ENCODE peak calls at places on chromosomes 12 and 14, in nine cellular contexts. C is cardiac fibroblast, F is fibroblast of mammary gland, P is type B pancreatic cell, X is tibial artery, Z is heart right ventricle, M is Peyer's patch, Q is lower leg skin, I is left lung. N is an unnamed sample.

GRCh38 chr14:90548455-90548854 is 151.6 kb downstream of the CALM1 start:
- DNase-seq in C (no peak), F (no peak), P (no peak), X (no peak), Z (no peak), M (peak), Q (no peak), I (no peak), N (no peak)

GRCh38 chr12:62190921-62191746 is 69.1 kb upstream of the USP15 start:
- DNase-seq in C (no peak), F (no peak), P (no peak), X (no peak), Z (no peak), M (peak), Q (no peak), I (peak), N (no peak)

GRCh38 chr12:27233814-27234213 is 10.3 kb upstream of the STK38L start:
- DNase-seq in C (no peak), F (no peak), P (no peak), X (no peak), Z (no peak), M (no peak), Q (no peak), I (no peak), N (no peak)

GRCh38 chr12:105162174-105162573 is 54.6 kb downstream of the WASHC4 start:
- DNase-seq in C (no peak), F (no peak), P (no peak), X (no peak), Z (no peak), M (no peak), Q (no peak), I (no peak), N (no peak)

GRCh38 chr14:20609215-20610001 is 18.2 kb upstream of the RNASE12 start:
- DNase-seq in C (peak), F (peak), P (no peak), X (peak), Z (peak), M (peak), Q (peak), I (peak), N (peak)

GRCh38 chr12:67344979-67345710 is 76.0 kb downstream of the CAND1 start:
- DNase-seq in C (no peak), F (no peak), P (no peak), X (no peak), Z (no peak), M (no peak), Q (no peak), I (no peak), N (no peak)

GRCh38 chr12:49344486-49345047 is 2.1 kb upstream of the DNAJC22 start:
- DNase-seq in C (no peak), F (no peak), P (no peak), X (no peak), Z (no peak), M (no peak), Q (no peak), I (no peak), N (no peak)

GRCh38 chr14:90381999-90382451 is 14.8 kb upstream of the CALM1 start:
- DNase-seq in C (no peak), F (peak), P (no peak), X (peak), Z (peak), M (peak), Q (peak), I (no peak), N (no peak)

GRCh38 chr12:51430196-51430895 is 5.7 kb downstream of the SLC4A8 start:
- DNase-seq in C (no peak), F (no peak), P (no peak), X (no peak), Z (no peak), M (no peak), Q (no peak), I (no peak), N (no peak)

GRCh38 chr12:42684171-42685071 is 94.9 kb upstream of the PRICKLE1 start:
- DNase-seq in C (peak), F (peak), P (no peak), X (no peak), Z (no peak), M (no peak), Q (no peak), I (no peak), N (no peak)

GRCh38 chr14:60206249-60206670 is 41.1 kb upstream of the DHRS7 start:
- DNase-seq in C (no peak), F (no peak), P (no peak), X (no peak), Z (no peak), M (no peak), Q (no peak), I (no peak), N (no peak)

GRCh38 chr14:24078146-24078545 is 6.8 kb downstream of the CPNE6 start:
- DNase-seq in C (no peak), F (no peak), P (no peak), X (no peak), Z (no peak), M (no peak), Q (no peak), I (peak), N (no peak)

GRCh38 chr14:98498019-98498885 is 773.7 kb downstream of the BCL11B start:
- DNase-seq in C (no peak), F (no peak), P (no peak), X (no peak), Z (no peak), M (no peak), Q (peak), I (no peak), N (no peak)

GRCh38 chr12:88993655-88994054 is 358.6 kb downstream of the DUSP6 start:
- DNase-seq in C (peak), F (peak), P (no peak), X (no peak), Z (no peak), M (no peak), Q (no peak), I (no peak), N (peak)

GRCh38 chr14:96001866-96002510 is 37.2 kb upstream of the C14orf132 start:
- DNase-seq in C (peak), F (no peak), P (no peak), X (no peak), Z (no peak), M (no peak), Q (no peak), I (no peak), N (no peak)

GRCh38 chr12:130490674-130491073 is 153.0 kb downstream of the PIWIL1 start:
- DNase-seq in C (no peak), F (no peak), P (no peak), X (no peak), Z (no peak), M (no peak), Q (no peak), I (no peak), N (no peak)

GRCh38 chr12:120096671-120097202 is 19.8 kb downstream of the RAB35 start:
- DNase-seq in C (no peak), F (no peak), P (no peak), X (no peak), Z (no peak), M (peak), Q (no peak), I (peak), N (no peak)

GRCh38 chr14:75533791-75534190 is 11.5 kb downstream of the BATF start:
- DNase-seq in C (no peak), F (no peak), P (peak), X (no peak), Z (no peak), M (no peak), Q (no peak), I (no peak), N (no peak)

GRCh38 chr14:69375722-69376121 is 22.4 kb downstream of the ERH start:
- DNase-seq in C (no peak), F (no peak), P (no peak), X (no peak), Z (no peak), M (no peak), Q (no peak), I (no peak), N (no peak)

GRCh38 chr14:78611031-78611430 is 440.9 kb downstream of the NRXN3 start:
- DNase-seq in C (no peak), F (no peak), P (no peak), X (no peak), Z (no peak), M (no peak), Q (no peak), I (no peak), N (no peak)

GRCh38 chr12:122844366-122844971 is 9.2 kb downstream of the HIP1R start:
- DNase-seq in C (no peak), F (no peak), P (no peak), X (no peak), Z (no peak), M (no peak), Q (no peak), I (no peak), N (no peak)

GRCh38 chr12:45547822-45548221 is 181.7 kb upstream of the ARID2 start:
- DNase-seq in C (peak), F (peak), P (no peak), X (no peak), Z (no peak), M (no peak), Q (no peak), I (no peak), N (peak)

GRCh38 chr12:39341761-39342160 is 101.2 kb downstream of the KIF21A start:
- DNase-seq in C (no peak), F (no peak), P (no peak), X (no peak), Z (no peak), M (no peak), Q (no peak), I (no peak), N (no peak)

GRCh38 chr14:90671382-90671781 is 144.8 kb downstream of the TTC7B start:
- DNase-seq in C (no peak), F (no peak), P (no peak), X (no peak), Z (no peak), M (no peak), Q (no peak), I (no peak), N (no peak)

GRCh38 chr14:21023817-21024667 is 819 bp downstream of the NDRG2 start:
- DNase-seq in C (no peak), F (no peak), P (no peak), X (no peak), Z (no peak), M (no peak), Q (no peak), I (no peak), N (no peak)

GRCh38 chr14:26281280-26281998 is 316.4 kb downstream of the NOVA1 start:
- DNase-seq in C (peak), F (peak), P (no peak), X (no peak), Z (no peak), M (no peak), Q (no peak), I (no peak), N (peak)

GRCh38 chr12:44076892-44077291 is 241.0 kb downstream of the TMEM117 start:
- DNase-seq in C (no peak), F (no peak), P (no peak), X (no peak), Z (no peak), M (no peak), Q (no peak), I (no peak), N (no peak)

GRCh38 chr12:122862110-122862634 is 26.9 kb downstream of the HIP1R start:
- DNase-seq in C (no peak), F (no peak), P (no peak), X (peak), Z (no peak), M (no peak), Q (no peak), I (no peak), N (no peak)

GRCh38 chr12:112450725-112451124 is 32.0 kb downstream of the PTPN11 start:
- DNase-seq in C (no peak), F (no peak), P (no peak), X (no peak), Z (no peak), M (no peak), Q (no peak), I (no peak), N (no peak)

GRCh38 chr14:53285064-53285463 is 131.9 kb upstream of the DDHD1 start:
- DNase-seq in C (no peak), F (no peak), P (no peak), X (no peak), Z (no peak), M (no peak), Q (no peak), I (no peak), N (no peak)

DNA sequence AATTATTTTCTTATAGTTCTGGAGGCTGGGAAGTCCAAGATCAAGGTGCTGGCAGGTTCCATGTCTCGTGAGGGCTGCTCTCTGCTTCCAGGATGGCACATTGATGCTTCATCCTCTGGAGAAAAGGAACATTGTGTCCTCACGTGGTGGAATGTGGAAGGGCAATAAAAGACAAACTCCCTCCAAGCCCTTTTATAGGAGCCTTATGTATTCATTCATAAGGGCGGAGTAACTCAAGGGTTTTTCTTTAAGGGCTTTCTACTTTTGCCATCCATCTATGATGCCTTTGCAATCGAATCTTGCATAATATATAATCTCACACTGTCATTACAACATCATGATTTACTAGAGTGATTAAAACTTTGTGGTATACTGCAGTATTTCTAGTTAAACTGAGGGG is 132.7 kb upstream of the DDHD1 start:
- DNase-seq in C (peak), F (no peak), P (no peak), X (no peak), Z (no peak), M (no peak), Q (no peak), I (no peak), N (no peak)
- TF ChIP-seq CTCF in C (peak), F (peak), P (no peak), X (no peak), Z (peak), M (no peak), Q (no peak), I (no peak), N (no peak)

GRCh38 chr12:57273516-57273915 is 22.5 kb upstream of the STAC3 start:
- DNase-seq in C (no peak), F (no peak), P (no peak), X (no peak), Z (no peak), M (no peak), Q (no peak), I (no peak), N (no peak)

GRCh38 chr12:57266681-57267080 is 15.7 kb upstream of the STAC3 start:
- DNase-seq in C (no peak), F (no peak), P (no peak), X (no peak), Z (no peak), M (no peak), Q (no peak), I (no peak), N (no peak)

GRCh38 chr12:57268264-57268663 is 17.3 kb upstream of the STAC3 start:
- DNase-seq in C (peak), F (peak), P (no peak), X (no peak), Z (no peak), M (no peak), Q (no peak), I (no peak), N (peak)

GRCh38 chr12:57272337-57273151 is 21.6 kb upstream of the STAC3 start:
- DNase-seq in C (no peak), F (peak), P (no peak), X (no peak), Z (peak), M (no peak), Q (no peak), I (no peak), N (peak)

DNA sequence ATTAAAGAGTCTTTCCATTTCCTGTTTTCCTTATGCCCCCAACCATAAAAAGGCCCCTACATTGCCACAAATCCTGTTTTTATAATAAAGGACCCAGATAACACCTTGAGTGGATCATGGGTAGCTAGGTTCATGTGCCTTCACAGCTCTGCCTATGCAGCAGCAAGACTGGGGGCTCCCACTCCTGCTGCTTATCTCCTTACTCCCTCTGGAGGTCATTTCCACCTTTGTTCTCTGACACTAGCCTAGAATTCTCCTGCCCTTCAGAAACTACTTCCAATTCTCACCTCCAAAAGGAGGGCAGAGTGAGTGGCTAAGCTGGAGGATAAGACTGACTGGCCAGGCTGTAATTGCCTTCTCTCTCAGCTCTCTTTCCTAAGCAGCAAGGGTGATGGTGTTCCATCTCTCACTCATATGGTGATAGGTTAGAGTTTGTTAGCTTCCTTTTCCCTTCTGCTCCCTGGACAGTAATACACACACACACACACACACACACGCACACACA is 20.0 kb upstream of the STAC3 start:
- DNase-seq in C (no peak), F (no peak), P (no peak), X (no peak), Z (no peak), M (no peak), Q (no peak), I (no peak), N (no peak)
- TF ChIP-seq CTCF in C (no peak), F (no peak), P (no peak), X (no peak), Z (peak), M (no peak), Q (no peak), I (no peak), N (peak)

GRCh38 chr12:41269056-41269455 is 80.9 kb downstream of the PDZRN4 start:
- DNase-seq in C (no peak), F (no peak), P (no peak), X (no peak), Z (no peak), M (no peak), Q (no peak), I (no peak), N (no peak)

GRCh38 chr12:41264281-41264680 is 76.2 kb downstream of the PDZRN4 start:
- DNase-seq in C (peak), F (peak), P (no peak), X (no peak), Z (no peak), M (no peak), Q (no peak), I (no peak), N (no peak)
- TF ChIP-seq CTCF in C (no peak), F (peak), P (peak), X (peak), Z (peak), M (no peak), Q (no peak), I (peak), N (peak)

GRCh38 chr12:114935658-114936057 is 251.7 kb upstream of the TBX3 start:
- DNase-seq in C (no peak), F (peak), P (no peak), X (no peak), Z (no peak), M (no peak), Q (no peak), I (no peak), N (peak)
- TF ChIP-seq CTCF in C (peak), F (peak), P (no peak), X (no peak), Z (peak), M (peak), Q (no peak), I (no peak), N (peak)

DNA sequence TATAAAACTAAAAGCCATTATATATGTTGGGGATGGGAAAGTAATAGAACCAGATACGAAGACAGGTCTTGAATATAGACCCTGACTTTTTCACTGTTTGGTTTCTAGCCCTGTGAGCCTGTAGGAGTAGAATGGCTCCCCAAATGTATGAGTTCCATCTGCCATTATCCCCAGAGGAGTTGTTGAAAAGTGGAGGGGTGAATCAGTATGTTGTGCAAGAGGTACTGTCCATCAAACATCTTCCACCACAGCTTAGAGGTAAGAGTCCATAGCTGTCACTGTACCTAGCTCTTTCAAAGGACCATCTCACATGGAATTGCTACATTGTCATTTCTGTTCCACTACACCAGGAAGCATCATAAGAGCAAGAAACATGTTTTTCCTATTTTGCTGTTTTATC is 1.1 kb downstream of the NCAPD2 start:
- DNase-seq in C (peak), F (peak), P (no peak), X (no peak), Z (no peak), M (no peak), Q (no peak), I (no peak), N (no peak)
- TF ChIP-seq CTCF in C (no peak), F (no peak), P (no peak), X (no peak), Z (no peak), M (no peak), Q (no peak), I (no peak), N (no peak)

N was measured in HFFc6.